ENCODE peak calls at places on chromosomes 2 and 18, in six cellular contexts. One of them, this sample, is unnamed. For H3K4me1, the result is how much of the 10 kb centered on the place peaks cover.

GRCh38 chr18:8842506-8842905 is 137.2 kb downstream of the MTCL1 start:
- DNase-seq in PC-9: no peak
- DNase-seq in left ventricle myocardium inferior: no peak
- DNase-seq in adrenal gland: no peak
- DNase-seq in HepG2: no peak
- DNase-seq in neuronal stem cell: no peak
- DNase-seq in this sample: no peak

GRCh38 chr2:72136349-72136748 is 11.3 kb downstream of the CYP26B1 start:
- DNase-seq in neuronal stem cell: no peak
- DNase-seq in HepG2: no peak
- DNase-seq in PC-9: no peak
- DNase-seq in adrenal gland: no peak
- DNase-seq in left ventricle myocardium inferior: peak
- DNase-seq in this sample: no peak

GRCh38 chr2:175815537-175815936 is 186.5 kb downstream of the LNPK start:
- DNase-seq in neuronal stem cell: no peak
- DNase-seq in HepG2: no peak
- DNase-seq in left ventricle myocardium inferior: no peak
- DNase-seq in adrenal gland: no peak
- DNase-seq in PC-9: no peak
- DNase-seq in this sample: no peak

GRCh38 chr2:165313448-165313847 is 74.2 kb downstream of the SCN2A start:
- DNase-seq in HepG2: no peak
- DNase-seq in adrenal gland: no peak
- DNase-seq in PC-9: no peak
- DNase-seq in left ventricle myocardium inferior: no peak
- DNase-seq in neuronal stem cell: no peak
- DNase-seq in this sample: no peak

GRCh38 chr2:172285010-172285621 is 142.3 kb upstream of the ITGA6 start:
- DNase-seq in left ventricle myocardium inferior: peak
- DNase-seq in PC-9: no peak
- DNase-seq in adrenal gland: no peak
- DNase-seq in neuronal stem cell: peak
- DNase-seq in HepG2: no peak
- DNase-seq in this sample: no peak

GRCh38 chr2:120323214-120323613 is 22.7 kb upstream of the INHBB start:
- DNase-seq in HepG2: no peak
- DNase-seq in PC-9: peak
- DNase-seq in adrenal gland: peak
- DNase-seq in neuronal stem cell: no peak
- DNase-seq in left ventricle myocardium inferior: peak
- DNase-seq in this sample: no peak

GRCh38 chr2:136113767-136114070 is 4.2 kb downstream of the CXCR4 start:
- DNase-seq in HepG2: no peak
- DNase-seq in adrenal gland: no peak
- DNase-seq in PC-9: no peak
- DNase-seq in neuronal stem cell: no peak
- DNase-seq in left ventricle myocardium inferior: no peak
- DNase-seq in this sample: no peak

GRCh38 chr18:23588836-23589560 is 2.7 kb upstream of the NPC1 start:
- DNase-seq in left ventricle myocardium inferior: no peak
- DNase-seq in PC-9: peak
- DNase-seq in adrenal gland: no peak
- DNase-seq in neuronal stem cell: no peak
- DNase-seq in HepG2: peak
- DNase-seq in this sample: no peak

GRCh38 chr2:202084265-202084664 is 11.2 kb downstream of the KIAA2012 start:
- DNase-seq in PC-9: no peak
- DNase-seq in left ventricle myocardium inferior: no peak
- DNase-seq in neuronal stem cell: peak
- DNase-seq in adrenal gland: no peak
- DNase-seq in HepG2: no peak
- DNase-seq in this sample: no peak

GRCh38 chr2:119674711-119675500 is 4.1 kb upstream of the TMEM177 start:
- DNase-seq in left ventricle myocardium inferior: no peak
- DNase-seq in adrenal gland: no peak
- DNase-seq in neuronal stem cell: no peak
- DNase-seq in PC-9: no peak
- DNase-seq in HepG2: no peak
- DNase-seq in this sample: no peak

GRCh38 chr2:28449489-28450395 is 46.1 kb upstream of the PLB1 start:
- DNase-seq in adrenal gland: no peak
- DNase-seq in left ventricle myocardium inferior: no peak
- DNase-seq in PC-9: peak
- DNase-seq in neuronal stem cell: no peak
- DNase-seq in HepG2: no peak
- DNase-seq in this sample: no peak

GRCh38 chr2:40489678-40489960 is 37.7 kb upstream of the SLC8A1 start:
- DNase-seq in PC-9: no peak
- DNase-seq in adrenal gland: no peak
- DNase-seq in HepG2: no peak
- DNase-seq in neuronal stem cell: no peak
- DNase-seq in left ventricle myocardium inferior: no peak
- DNase-seq in this sample: no peak

DNA sequence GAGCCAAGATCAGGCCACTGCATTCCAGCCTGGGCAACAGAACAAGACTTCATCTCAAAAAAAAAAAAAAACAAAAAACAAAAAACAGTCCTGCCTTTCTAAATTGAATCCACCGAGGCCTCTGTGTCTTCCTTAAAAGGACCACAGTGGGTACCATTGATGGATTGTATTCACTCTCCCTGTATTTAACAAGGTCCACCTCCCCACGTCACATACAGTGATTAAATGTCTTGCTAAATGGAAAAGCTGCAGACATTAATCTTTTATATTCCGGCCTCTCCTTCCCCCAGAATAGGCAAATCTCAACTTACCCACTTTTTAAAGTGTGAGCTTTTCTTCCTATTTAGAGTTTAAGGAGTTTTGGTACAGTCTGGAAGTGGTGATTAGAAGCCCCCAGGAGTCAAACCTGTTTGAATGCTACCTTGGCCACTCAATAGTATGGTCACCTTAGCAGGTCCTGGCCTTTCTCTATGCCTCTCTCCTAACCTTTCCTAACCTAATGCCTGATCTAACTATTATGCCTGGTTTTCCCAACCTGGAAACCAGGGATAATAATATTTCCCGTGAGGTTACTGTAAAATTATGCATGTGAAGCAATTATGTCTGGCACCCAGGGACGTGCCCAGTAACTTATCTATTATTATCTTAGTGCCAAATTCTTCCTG is 3.3 kb downstream of the NFE2L2 start:
- DNase-seq in left ventricle myocardium inferior: no peak
- DNase-seq in neuronal stem cell: no peak
- DNase-seq in adrenal gland: no peak
- DNase-seq in PC-9: no peak
- DNase-seq in HepG2: no peak
- DNase-seq in this sample: no peak
- H3K4me3 ChIP-seq in left ventricle myocardium inferior: peak
- H3K4me3 ChIP-seq in neuronal stem cell: peak
- H3K4me3 ChIP-seq in adrenal gland: no peak
- H3K4me3 ChIP-seq in PC-9: peak
- H3K4me3 ChIP-seq in HepG2: peak
- H3K4me3 ChIP-seq in this sample: peak

GRCh38 chr2:121480826-121481225 is 49.9 kb upstream of the RNU4ATAC start:
- DNase-seq in left ventricle myocardium inferior: no peak
- DNase-seq in adrenal gland: no peak
- DNase-seq in PC-9: no peak
- DNase-seq in HepG2: no peak
- DNase-seq in neuronal stem cell: no peak
- DNase-seq in this sample: no peak

GRCh38 chr2:121479882-121480522 is 50.7 kb upstream of the RNU4ATAC start:
- DNase-seq in left ventricle myocardium inferior: no peak
- DNase-seq in PC-9: no peak
- DNase-seq in HepG2: no peak
- DNase-seq in neuronal stem cell: no peak
- DNase-seq in adrenal gland: peak
- DNase-seq in this sample: no peak

GRCh38 chr2:121485039-121485438 is 45.6 kb upstream of the RNU4ATAC start:
- DNase-seq in HepG2: no peak
- DNase-seq in PC-9: peak
- DNase-seq in left ventricle myocardium inferior: no peak
- DNase-seq in adrenal gland: no peak
- DNase-seq in neuronal stem cell: no peak
- DNase-seq in this sample: no peak

GRCh38 chr2:121486191-121486590 is 44.5 kb upstream of the RNU4ATAC start:
- DNase-seq in left ventricle myocardium inferior: no peak
- DNase-seq in PC-9: peak
- DNase-seq in HepG2: no peak
- DNase-seq in adrenal gland: no peak
- DNase-seq in neuronal stem cell: no peak
- DNase-seq in this sample: no peak

DNA sequence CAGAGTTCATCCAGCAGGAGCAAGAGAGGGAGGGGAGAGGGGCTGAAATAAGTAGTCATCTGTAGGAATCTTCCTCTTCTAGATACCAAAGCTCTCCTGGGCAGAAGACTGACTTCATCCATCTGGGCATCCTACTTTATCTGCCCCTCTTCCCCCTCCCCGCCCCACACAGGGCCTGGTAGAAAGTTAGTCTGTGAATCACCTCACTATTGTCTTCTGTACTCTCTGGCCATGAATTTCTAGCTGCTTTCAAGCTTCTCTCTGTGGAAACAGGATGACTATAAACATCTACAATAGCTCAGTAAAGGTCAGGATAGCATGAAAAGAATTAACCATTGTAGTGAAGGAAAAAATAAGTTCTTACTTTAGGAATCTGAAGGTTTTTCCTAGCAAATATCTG is 47.7 kb upstream of the RNU4ATAC start:
- DNase-seq in HepG2: no peak
- DNase-seq in PC-9: no peak
- DNase-seq in left ventricle myocardium inferior: no peak
- DNase-seq in adrenal gland: no peak
- DNase-seq in neuronal stem cell: no peak
- DNase-seq in this sample: no peak
- H3K4me1 ChIP-seq in HepG2: under half
- H3K4me1 ChIP-seq in PC-9: under half
- H3K4me1 ChIP-seq in left ventricle myocardium inferior: half or more
- H3K4me1 ChIP-seq in adrenal gland: under half
- H3K4me1 ChIP-seq in neuronal stem cell: under half
- H3K4me1 ChIP-seq in this sample: under half

GRCh38 chr2:14344355-14344754 is 288.2 kb upstream of the LRATD1 start:
- DNase-seq in PC-9: no peak
- DNase-seq in HepG2: no peak
- DNase-seq in neuronal stem cell: no peak
- DNase-seq in adrenal gland: no peak
- DNase-seq in left ventricle myocardium inferior: no peak
- DNase-seq in this sample: no peak
- H3K27ac ChIP-seq in PC-9: no peak
- H3K27ac ChIP-seq in HepG2: no peak
- H3K27ac ChIP-seq in neuronal stem cell: no peak
- H3K27ac ChIP-seq in adrenal gland: no peak
- H3K27ac ChIP-seq in left ventricle myocardium inferior: no peak
- H3K27ac ChIP-seq in this sample: no peak

GRCh38 chr2:85772019-85772745 is 18.4 kb downstream of the ATOH8 start:
- DNase-seq in HepG2: peak
- DNase-seq in adrenal gland: peak
- DNase-seq in PC-9: peak
- DNase-seq in left ventricle myocardium inferior: peak
- DNase-seq in neuronal stem cell: peak
- DNase-seq in this sample: no peak

GRCh38 chr2:85771486-85771885 is 17.7 kb downstream of the ATOH8 start:
- DNase-seq in neuronal stem cell: no peak
- DNase-seq in PC-9: no peak
- DNase-seq in adrenal gland: no peak
- DNase-seq in HepG2: no peak
- DNase-seq in left ventricle myocardium inferior: no peak
- DNase-seq in this sample: no peak

GRCh38 chr2:85769987-85770362 is 16.2 kb downstream of the ATOH8 start:
- DNase-seq in HepG2: no peak
- DNase-seq in left ventricle myocardium inferior: no peak
- DNase-seq in neuronal stem cell: no peak
- DNase-seq in PC-9: no peak
- DNase-seq in adrenal gland: no peak
- DNase-seq in this sample: no peak

GRCh38 chr2:85770369-85770768 is 16.6 kb downstream of the ATOH8 start:
- DNase-seq in neuronal stem cell: no peak
- DNase-seq in HepG2: no peak
- DNase-seq in PC-9: no peak
- DNase-seq in left ventricle myocardium inferior: no peak
- DNase-seq in adrenal gland: no peak
- DNase-seq in this sample: no peak

GRCh38 chr2:85770786-85771409 is 17.1 kb downstream of the ATOH8 start:
- DNase-seq in neuronal stem cell: no peak
- DNase-seq in left ventricle myocardium inferior: no peak
- DNase-seq in PC-9: no peak
- DNase-seq in HepG2: no peak
- DNase-seq in adrenal gland: no peak
- DNase-seq in this sample: no peak
- H3K4me3 ChIP-seq in neuronal stem cell: no peak
- H3K4me3 ChIP-seq in left ventricle myocardium inferior: peak
- H3K4me3 ChIP-seq in PC-9: no peak
- H3K4me3 ChIP-seq in HepG2: no peak
- H3K4me3 ChIP-seq in adrenal gland: no peak
- H3K4me3 ChIP-seq in this sample: no peak